ENCODE peak calls at places on chromosomes 12 and 14, in nine cellular contexts. Y is mesothelial cell of epicardium; R is Calu3; T is NCI-H1092; G is GM12891; D is CD8-positive, alpha-beta T cell; O is Ammon's horn; A is HCT116; J is stimulated activated CD8-positive, alpha-beta memory T cell treated with anti-CD3 and anti-CD28 coated beads, Interleukin-12 subunit alpha, Interleukin-12 subunit beta, amount 100 ng/mL, for 4 hours. B is an unnamed sample.

GRCh38 chr14:68922201-68922613 is 56.9 kb downstream of the ACTN1 start:
- DNase-seq in Y (no peak), R (no peak), T (no peak), G (no peak), D (no peak), O (no peak), A (no peak), J (no peak), B (no peak)

GRCh38 chr12:6280053-6280469 is 30.4 kb upstream of the PLEKHG6 start:
- DNase-seq in Y (no peak), R (peak), T (no peak), G (no peak), D (no peak), O (no peak), A (peak), J (no peak), B (no peak)

GRCh38 chr14:22387776-22388241 is 201.2 kb downstream of the DAD1 start:
- DNase-seq in Y (no peak), R (no peak), T (no peak), G (no peak), D (no peak), O (no peak), A (no peak), J (no peak), B (no peak)

GRCh38 chr14:50666772-50667490 is 1.2 kb downstream of the SAV1 start:
- DNase-seq in Y (peak), R (peak), T (no peak), G (no peak), D (no peak), O (peak), A (no peak), J (no peak), B (peak)

GRCh38 chr12:76621582-76622024 is 62.0 kb upstream of the OSBPL8 start:
- DNase-seq in Y (peak), R (peak), T (peak), G (peak), D (peak), O (peak), A (peak), J (peak), B (peak)

GRCh38 chr14:105187935-105188524 is 6.9 kb upstream of the NUDT14 start:
- DNase-seq in Y (no peak), R (peak), T (no peak), G (no peak), D (no peak), O (no peak), A (no peak), J (no peak), B (no peak)

GRCh38 chr12:92070864-92071445 is 74.7 kb downstream of the BTG1 start:
- DNase-seq in Y (no peak), R (peak), T (no peak), G (no peak), D (no peak), O (no peak), A (no peak), J (no peak), B (no peak)

GRCh38 chr12:67019070-67019469 is 250.1 kb upstream of the CAND1 start:
- DNase-seq in Y (no peak), R (no peak), T (peak), G (no peak), D (no peak), O (peak), A (no peak), J (no peak), B (no peak)

B was measured in iPS DF 19.7.